ENCODE peak calls at places on chromosome 17, in seven cellular contexts. One of them, this sample, is unnamed.

GRCh38 chr17:38898812-38899348 is 26.5 kb upstream of the LASP1NB start:
- DNase-seq in ascending aorta: no peak
- DNase-seq in GM03348: no peak
- DNase-seq in astrocyte of the spinal cord: no peak
- DNase-seq in substantia nigra: no peak
- DNase-seq in kidney: no peak
- DNase-seq in nucleus accumbens: no peak
- DNase-seq in this sample: no peak

GRCh38 chr17:30808785-30809286 is 15.7 kb downstream of the CRLF3 start:
- DNase-seq in nucleus accumbens: no peak
- DNase-seq in ascending aorta: no peak
- DNase-seq in substantia nigra: no peak
- DNase-seq in astrocyte of the spinal cord: no peak
- DNase-seq in kidney: no peak
- DNase-seq in GM03348: no peak
- DNase-seq in this sample: no peak

GRCh38 chr17:50565559-50566350 is 5.2 kb downstream of the CACNA1G start:
- DNase-seq in substantia nigra: no peak
- DNase-seq in ascending aorta: no peak
- DNase-seq in kidney: no peak
- DNase-seq in astrocyte of the spinal cord: no peak
- DNase-seq in nucleus accumbens: peak; percentile 81
- DNase-seq in GM03348: no peak
- DNase-seq in this sample: no peak

GRCh38 chr17:12622726-12623125 is 43.0 kb upstream of the MYOCD start:
- DNase-seq in kidney: no peak
- DNase-seq in ascending aorta: no peak
- DNase-seq in GM03348: no peak
- DNase-seq in astrocyte of the spinal cord: no peak
- DNase-seq in substantia nigra: no peak
- DNase-seq in nucleus accumbens: no peak
- DNase-seq in this sample: no peak

GRCh38 chr17:9371019-9371418 is 204.6 kb downstream of the STX8 start:
- DNase-seq in nucleus accumbens: no peak
- DNase-seq in astrocyte of the spinal cord: peak; percentile 78
- DNase-seq in kidney: no peak
- DNase-seq in ascending aorta: no peak
- DNase-seq in substantia nigra: no peak
- DNase-seq in GM03348: peak; percentile 65
- DNase-seq in this sample: no peak

GRCh38 chr17:27293359-27293897 is 486 bp upstream of the WSB1 start:
- DNase-seq in GM03348: peak; percentile 7
- DNase-seq in substantia nigra: no peak
- DNase-seq in nucleus accumbens: no peak
- DNase-seq in astrocyte of the spinal cord: no peak
- DNase-seq in ascending aorta: no peak
- DNase-seq in kidney: no peak
- DNase-seq in this sample: no peak

GRCh38 chr17:79027274-79027924 is 3.4 kb downstream of the C1QTNF1 start:
- DNase-seq in nucleus accumbens: no peak
- DNase-seq in astrocyte of the spinal cord: no peak
- DNase-seq in substantia nigra: no peak
- DNase-seq in kidney: peak; percentile 68
- DNase-seq in ascending aorta: no peak
- DNase-seq in GM03348: no peak
- DNase-seq in this sample: no peak

GRCh38 chr17:74584307-74584706 is 7.8 kb downstream of the CD300LD start:
- DNase-seq in substantia nigra: no peak
- DNase-seq in astrocyte of the spinal cord: no peak
- DNase-seq in GM03348: no peak
- DNase-seq in ascending aorta: no peak
- DNase-seq in nucleus accumbens: no peak
- DNase-seq in kidney: no peak
- DNase-seq in this sample: no peak

GRCh38 chr17:80720624-80721577 is 176.3 kb downstream of the RPTOR start:
- DNase-seq in ascending aorta: no peak
- DNase-seq in GM03348: no peak
- DNase-seq in kidney: peak; percentile 73
- DNase-seq in nucleus accumbens: no peak
- DNase-seq in substantia nigra: no peak
- DNase-seq in astrocyte of the spinal cord: peak; percentile 73
- DNase-seq in this sample: no peak

GRCh38 chr17:40312131-40312731 is 3.3 kb downstream of the RARA start:
- DNase-seq in substantia nigra: no peak
- DNase-seq in kidney: peak; percentile 83
- DNase-seq in ascending aorta: peak; percentile 65
- DNase-seq in astrocyte of the spinal cord: no peak
- DNase-seq in nucleus accumbens: no peak
- DNase-seq in GM03348: no peak
- DNase-seq in this sample: no peak

GRCh38 chr17:13822671-13823070 is 220.9 kb upstream of the HS3ST3A1 start:
- DNase-seq in ascending aorta: no peak
- DNase-seq in substantia nigra: no peak
- DNase-seq in astrocyte of the spinal cord: no peak
- DNase-seq in kidney: no peak
- DNase-seq in nucleus accumbens: no peak
- DNase-seq in GM03348: no peak
- DNase-seq in this sample: no peak

GRCh38 chr17:64315032-64315490 is 52.0 kb upstream of the TEX2 start:
- DNase-seq in GM03348: peak; percentile 67
- DNase-seq in substantia nigra: no peak
- DNase-seq in astrocyte of the spinal cord: no peak
- DNase-seq in nucleus accumbens: no peak
- DNase-seq in ascending aorta: peak; percentile 51
- DNase-seq in kidney: peak; percentile 95
- DNase-seq in this sample: peak; percentile 46

GRCh38 chr17:55159251-55159650 is 105.5 kb upstream of the HLF start:
- DNase-seq in nucleus accumbens: no peak
- DNase-seq in ascending aorta: no peak
- DNase-seq in GM03348: no peak
- DNase-seq in substantia nigra: no peak
- DNase-seq in astrocyte of the spinal cord: peak; percentile 70
- DNase-seq in kidney: no peak
- DNase-seq in this sample: no peak

GRCh38 chr17:78257810-78258322 is 26.4 kb downstream of the TMEM235 start:
- DNase-seq in GM03348: no peak
- DNase-seq in nucleus accumbens: no peak
- DNase-seq in astrocyte of the spinal cord: peak; percentile 22
- DNase-seq in kidney: peak; percentile 83
- DNase-seq in substantia nigra: no peak
- DNase-seq in ascending aorta: no peak
- DNase-seq in this sample: no peak

GRCh38 chr17:17693955-17694228 is 12.6 kb downstream of the RAI1 start:
- DNase-seq in GM03348: no peak
- DNase-seq in astrocyte of the spinal cord: no peak
- DNase-seq in ascending aorta: no peak
- DNase-seq in nucleus accumbens: no peak
- DNase-seq in kidney: no peak
- DNase-seq in substantia nigra: peak; percentile 62
- DNase-seq in this sample: peak; percentile 76

GRCh38 chr17:2202996-2203575 is 100.5 kb downstream of the SMG6 start:
- DNase-seq in GM03348: no peak
- DNase-seq in substantia nigra: no peak
- DNase-seq in ascending aorta: no peak
- DNase-seq in nucleus accumbens: no peak
- DNase-seq in kidney: no peak
- DNase-seq in astrocyte of the spinal cord: no peak
- DNase-seq in this sample: peak; percentile 11

GRCh38 chr17:48998557-48999440 is 1.6 kb downstream of the IGF2BP1 start:
- DNase-seq in GM03348: peak; percentile 18
- DNase-seq in astrocyte of the spinal cord: peak; percentile 52
- DNase-seq in substantia nigra: no peak
- DNase-seq in ascending aorta: no peak
- DNase-seq in nucleus accumbens: no peak
- DNase-seq in kidney: no peak
- DNase-seq in this sample: no peak

GRCh38 chr17:44083250-44083849 is 12.8 kb downstream of the G6PC3 start:
- DNase-seq in astrocyte of the spinal cord: no peak
- DNase-seq in substantia nigra: no peak
- DNase-seq in ascending aorta: no peak
- DNase-seq in nucleus accumbens: no peak
- DNase-seq in GM03348: no peak
- DNase-seq in kidney: no peak
- DNase-seq in this sample: no peak

GRCh38 chr17:41026668-41027471 is at the start of gene KRTAP1-5:
- DNase-seq in kidney: no peak
- DNase-seq in substantia nigra: no peak
- DNase-seq in astrocyte of the spinal cord: peak; percentile 39
- DNase-seq in ascending aorta: no peak
- DNase-seq in GM03348: peak; percentile 68
- DNase-seq in nucleus accumbens: no peak
- DNase-seq in this sample: no peak

GRCh38 chr17:63151981-63152523 is 186.0 kb downstream of the TANC2 start:
- DNase-seq in ascending aorta: no peak
- DNase-seq in GM03348: no peak
- DNase-seq in astrocyte of the spinal cord: peak; percentile 54
- DNase-seq in substantia nigra: no peak
- DNase-seq in kidney: no peak
- DNase-seq in nucleus accumbens: no peak
- DNase-seq in this sample: no peak

GRCh38 chr17:64785050-64785449 is 122.9 kb upstream of the SMURF2 start:
- DNase-seq in kidney: peak; percentile 46
- DNase-seq in astrocyte of the spinal cord: no peak
- DNase-seq in GM03348: no peak
- DNase-seq in ascending aorta: no peak
- DNase-seq in substantia nigra: no peak
- DNase-seq in nucleus accumbens: no peak
- DNase-seq in this sample: no peak

GRCh38 chr17:75932852-75933251 is 8.0 kb downstream of the FBF1 start:
- DNase-seq in GM03348: no peak
- DNase-seq in kidney: no peak
- DNase-seq in nucleus accumbens: no peak
- DNase-seq in ascending aorta: no peak
- DNase-seq in substantia nigra: no peak
- DNase-seq in astrocyte of the spinal cord: no peak
- DNase-seq in this sample: no peak

GRCh38 chr17:17403899-17404576 is 72.8 kb upstream of the MED9 start:
- DNase-seq in nucleus accumbens: peak; percentile 40
- DNase-seq in substantia nigra: no peak
- DNase-seq in GM03348: no peak
- DNase-seq in ascending aorta: no peak
- DNase-seq in kidney: no peak
- DNase-seq in astrocyte of the spinal cord: no peak
- DNase-seq in this sample: no peak

GRCh38 chr17:38619937-38620550 is 14.3 kb upstream of the SRCIN1 start:
- DNase-seq in astrocyte of the spinal cord: no peak
- DNase-seq in substantia nigra: no peak
- DNase-seq in nucleus accumbens: no peak
- DNase-seq in GM03348: peak; percentile 1
- DNase-seq in kidney: peak; percentile 20
- DNase-seq in ascending aorta: no peak
- DNase-seq in this sample: no peak

GRCh38 chr17:72205357-72205756 is 84.5 kb downstream of the SOX9 start:
- DNase-seq in nucleus accumbens: peak; percentile 54
- DNase-seq in ascending aorta: no peak
- DNase-seq in GM03348: no peak
- DNase-seq in kidney: peak; percentile 34
- DNase-seq in astrocyte of the spinal cord: no peak
- DNase-seq in substantia nigra: peak; percentile 12
- DNase-seq in this sample: no peak